ENCODE peak calls at places on chromosomes 3 and 15, in nine cellular contexts. One of them, this sample, is unnamed. For H3K9me3, the result is how much of the 10 kb centered on the place peaks cover.

GRCh38 chr3:89227634-89228033 is 120.2 kb downstream of the EPHA3 start:
- DNase-seq in MM.1S: no peak
- DNase-seq in psoas muscle: no peak
- DNase-seq in body of pancreas: no peak
- DNase-seq in CD8-positive, alpha-beta memory T cell: no peak
- DNase-seq in SJSA1: no peak
- DNase-seq in tibial nerve: no peak
- DNase-seq in breast epithelium: no peak
- DNase-seq in iPS DF 6.9: no peak
- DNase-seq in this sample: no peak

GRCh38 chr15:82647835-82648256 is 683 bp upstream of the CPEB1 start:
- DNase-seq in MM.1S: no peak
- DNase-seq in psoas muscle: peak
- DNase-seq in body of pancreas: peak
- DNase-seq in CD8-positive, alpha-beta memory T cell: peak
- DNase-seq in SJSA1: no peak
- DNase-seq in tibial nerve: no peak
- DNase-seq in breast epithelium: no peak
- DNase-seq in iPS DF 6.9: no peak
- DNase-seq in this sample: no peak

GRCh38 chr3:166879661-166880060 is 500.4 kb downstream of the ZBBX start:
- DNase-seq in MM.1S: no peak
- DNase-seq in psoas muscle: no peak
- DNase-seq in body of pancreas: no peak
- DNase-seq in CD8-positive, alpha-beta memory T cell: no peak
- DNase-seq in SJSA1: no peak
- DNase-seq in tibial nerve: no peak
- DNase-seq in breast epithelium: no peak
- DNase-seq in iPS DF 6.9: no peak
- DNase-seq in this sample: no peak

GRCh38 chr3:159418571-159419526 is 569.8 kb upstream of the IL12A start:
- DNase-seq in MM.1S: no peak
- DNase-seq in psoas muscle: no peak
- DNase-seq in body of pancreas: no peak
- DNase-seq in CD8-positive, alpha-beta memory T cell: no peak
- DNase-seq in SJSA1: peak
- DNase-seq in tibial nerve: no peak
- DNase-seq in breast epithelium: no peak
- DNase-seq in iPS DF 6.9: no peak
- DNase-seq in this sample: no peak

GRCh38 chr15:65638681-65639089 is 16.9 kb downstream of the SLC24A1 start:
- DNase-seq in MM.1S: peak
- DNase-seq in psoas muscle: no peak
- DNase-seq in body of pancreas: no peak
- DNase-seq in CD8-positive, alpha-beta memory T cell: no peak
- DNase-seq in SJSA1: peak
- DNase-seq in tibial nerve: no peak
- DNase-seq in breast epithelium: no peak
- DNase-seq in iPS DF 6.9: peak
- DNase-seq in this sample: no peak

GRCh38 chr15:60343221-60343970 is 54.4 kb downstream of the ANXA2 start:
- DNase-seq in MM.1S: no peak
- DNase-seq in psoas muscle: no peak
- DNase-seq in body of pancreas: no peak
- DNase-seq in CD8-positive, alpha-beta memory T cell: no peak
- DNase-seq in SJSA1: no peak
- DNase-seq in tibial nerve: no peak
- DNase-seq in breast epithelium: no peak
- DNase-seq in iPS DF 6.9: no peak
- DNase-seq in this sample: no peak

GRCh38 chr3:41112466-41112865 is 86.8 kb upstream of the CTNNB1 start:
- DNase-seq in MM.1S: no peak
- DNase-seq in psoas muscle: no peak
- DNase-seq in body of pancreas: no peak
- DNase-seq in CD8-positive, alpha-beta memory T cell: no peak
- DNase-seq in SJSA1: no peak
- DNase-seq in tibial nerve: no peak
- DNase-seq in breast epithelium: no peak
- DNase-seq in iPS DF 6.9: no peak
- DNase-seq in this sample: no peak

GRCh38 chr3:146838221-146838620 is 233.1 kb upstream of the PLSCR5 start:
- DNase-seq in MM.1S: no peak
- DNase-seq in psoas muscle: no peak
- DNase-seq in body of pancreas: no peak
- DNase-seq in CD8-positive, alpha-beta memory T cell: no peak
- DNase-seq in SJSA1: no peak
- DNase-seq in tibial nerve: no peak
- DNase-seq in breast epithelium: no peak
- DNase-seq in iPS DF 6.9: no peak
- DNase-seq in this sample: no peak

GRCh38 chr15:101296418-101297405 is 1.7 kb upstream of the SNRPA1 start:
- DNase-seq in MM.1S: no peak
- DNase-seq in psoas muscle: no peak
- DNase-seq in body of pancreas: no peak
- DNase-seq in CD8-positive, alpha-beta memory T cell: no peak
- DNase-seq in SJSA1: no peak
- DNase-seq in tibial nerve: no peak
- DNase-seq in breast epithelium: no peak
- DNase-seq in iPS DF 6.9: no peak
- DNase-seq in this sample: no peak

GRCh38 chr3:180421221-180421620 is 180.7 kb upstream of the TTC14 start:
- DNase-seq in MM.1S: no peak
- DNase-seq in psoas muscle: no peak
- DNase-seq in body of pancreas: no peak
- DNase-seq in CD8-positive, alpha-beta memory T cell: no peak
- DNase-seq in SJSA1: no peak
- DNase-seq in tibial nerve: no peak
- DNase-seq in breast epithelium: no peak
- DNase-seq in iPS DF 6.9: no peak
- DNase-seq in this sample: no peak

GRCh38 chr3:101879102-101879501 is 29.8 kb downstream of the NFKBIZ start:
- DNase-seq in MM.1S: no peak
- DNase-seq in psoas muscle: no peak
- DNase-seq in body of pancreas: no peak
- DNase-seq in CD8-positive, alpha-beta memory T cell: no peak
- DNase-seq in SJSA1: no peak
- DNase-seq in tibial nerve: no peak
- DNase-seq in breast epithelium: no peak
- DNase-seq in iPS DF 6.9: no peak
- DNase-seq in this sample: no peak

GRCh38 chr3:127140501-127141460 is 52.1 kb upstream of the PRR23E start:
- DNase-seq in MM.1S: no peak
- DNase-seq in psoas muscle: no peak
- DNase-seq in body of pancreas: no peak
- DNase-seq in CD8-positive, alpha-beta memory T cell: no peak
- DNase-seq in SJSA1: no peak
- DNase-seq in tibial nerve: no peak
- DNase-seq in breast epithelium: no peak
- DNase-seq in iPS DF 6.9: no peak
- DNase-seq in this sample: no peak

GRCh38 chr15:36734366-36734765 is 154.9 kb downstream of the CDIN1 start:
- DNase-seq in MM.1S: no peak
- DNase-seq in psoas muscle: no peak
- DNase-seq in body of pancreas: no peak
- DNase-seq in CD8-positive, alpha-beta memory T cell: no peak
- DNase-seq in SJSA1: no peak
- DNase-seq in tibial nerve: no peak
- DNase-seq in breast epithelium: no peak
- DNase-seq in iPS DF 6.9: no peak
- DNase-seq in this sample: no peak
- H3K9me3 ChIP-seq in MM.1S: under half
- H3K9me3 ChIP-seq in psoas muscle: under half
- H3K9me3 ChIP-seq in body of pancreas: under half
- H3K9me3 ChIP-seq in CD8-positive, alpha-beta memory T cell: under half
- H3K9me3 ChIP-seq in SJSA1: under half
- H3K9me3 ChIP-seq in tibial nerve: under half
- H3K9me3 ChIP-seq in breast epithelium: under half
- H3K9me3 ChIP-seq in iPS DF 6.9: under half
- H3K9me3 ChIP-seq in this sample: under half

GRCh38 chr15:68599560-68600071 is 20.8 kb downstream of the CORO2B start:
- DNase-seq in MM.1S: no peak
- DNase-seq in psoas muscle: peak
- DNase-seq in body of pancreas: no peak
- DNase-seq in CD8-positive, alpha-beta memory T cell: no peak
- DNase-seq in SJSA1: peak
- DNase-seq in tibial nerve: no peak
- DNase-seq in breast epithelium: no peak
- DNase-seq in iPS DF 6.9: peak
- DNase-seq in this sample: no peak
- H3K27ac ChIP-seq in MM.1S: no peak
- H3K27ac ChIP-seq in psoas muscle: no peak
- H3K27ac ChIP-seq in body of pancreas: no peak
- H3K27ac ChIP-seq in CD8-positive, alpha-beta memory T cell: no peak
- H3K27ac ChIP-seq in SJSA1: no peak
- H3K27ac ChIP-seq in tibial nerve: no peak
- H3K27ac ChIP-seq in breast epithelium: peak
- H3K27ac ChIP-seq in iPS DF 6.9: no peak
- H3K27ac ChIP-seq in this sample: no peak

GRCh38 chr15:68100194-68100593 is 46.1 kb downstream of the PIAS1 start:
- DNase-seq in MM.1S: no peak
- DNase-seq in psoas muscle: no peak
- DNase-seq in body of pancreas: no peak
- DNase-seq in CD8-positive, alpha-beta memory T cell: no peak
- DNase-seq in SJSA1: no peak
- DNase-seq in tibial nerve: no peak
- DNase-seq in breast epithelium: no peak
- DNase-seq in iPS DF 6.9: no peak
- DNase-seq in this sample: no peak
- H3K9me3 ChIP-seq in MM.1S: under half
- H3K9me3 ChIP-seq in psoas muscle: under half
- H3K9me3 ChIP-seq in body of pancreas: under half
- H3K9me3 ChIP-seq in CD8-positive, alpha-beta memory T cell: under half
- H3K9me3 ChIP-seq in SJSA1: under half
- H3K9me3 ChIP-seq in tibial nerve: under half
- H3K9me3 ChIP-seq in breast epithelium: under half
- H3K9me3 ChIP-seq in iPS DF 6.9: under half
- H3K9me3 ChIP-seq in this sample: under half

GRCh38 chr3:114405202-114405601 is 111.4 kb downstream of the TIGIT start:
- DNase-seq in MM.1S: peak
- DNase-seq in psoas muscle: no peak
- DNase-seq in body of pancreas: no peak
- DNase-seq in CD8-positive, alpha-beta memory T cell: no peak
- DNase-seq in SJSA1: no peak
- DNase-seq in tibial nerve: no peak
- DNase-seq in breast epithelium: no peak
- DNase-seq in iPS DF 6.9: no peak
- DNase-seq in this sample: no peak
- H3K27ac ChIP-seq in MM.1S: no peak
- H3K27ac ChIP-seq in psoas muscle: peak
- H3K27ac ChIP-seq in body of pancreas: no peak
- H3K27ac ChIP-seq in CD8-positive, alpha-beta memory T cell: no peak
- H3K27ac ChIP-seq in SJSA1: no peak
- H3K27ac ChIP-seq in tibial nerve: no peak
- H3K27ac ChIP-seq in breast epithelium: no peak
- H3K27ac ChIP-seq in iPS DF 6.9: no peak
- H3K27ac ChIP-seq in this sample: no peak

GRCh38 chr15:25068696-25069095 is 113.9 kb downstream of the SNRPN start:
- DNase-seq in MM.1S: no peak
- DNase-seq in psoas muscle: no peak
- DNase-seq in body of pancreas: no peak
- DNase-seq in CD8-positive, alpha-beta memory T cell: peak
- DNase-seq in SJSA1: no peak
- DNase-seq in tibial nerve: no peak
- DNase-seq in breast epithelium: no peak
- DNase-seq in iPS DF 6.9: no peak
- DNase-seq in this sample: peak
- H3K9me3 ChIP-seq in MM.1S: under half
- H3K9me3 ChIP-seq in psoas muscle: half or more
- H3K9me3 ChIP-seq in body of pancreas: half or more
- H3K9me3 ChIP-seq in CD8-positive, alpha-beta memory T cell: half or more
- H3K9me3 ChIP-seq in SJSA1: half or more
- H3K9me3 ChIP-seq in tibial nerve: half or more
- H3K9me3 ChIP-seq in breast epithelium: half or more
- H3K9me3 ChIP-seq in iPS DF 6.9: under half
- H3K9me3 ChIP-seq in this sample: half or more